ENCODE peak calls at places on chromosomes 5 and 9, in nine cellular contexts. Y is OCI-LY7, G is neural progenitor cell, R is GM23338, K is PC-3, W is HCT116, F is GM23248, O is SK-N-SH, L is MM.1S. V is an unnamed sample.

GRCh38 chr9:27529316-27530278 is at the start of gene MOB3B:
- DNase-seq in F (peak), R (peak), O (peak), W (peak), G (peak), Y (peak), L (peak), K (peak), V (peak)

GRCh38 chr5:82375488-82376294 is 97.5 kb upstream of the RPS23 start:
- DNase-seq in Y (no peak), F (no peak), K (no peak), L (no peak), R (no peak), O (no peak), W (no peak), G (no peak), V (no peak)

GRCh38 chr9:5893134-5893505 is 2.4 kb downstream of the MLANA start:
- DNase-seq in R (no peak), Y (no peak), W (no peak), F (no peak), K (no peak), O (no peak), G (no peak), L (no peak), V (no peak)

GRCh38 chr5:127399068-127399467 is 108.5 kb downstream of the MEGF10 start:
- DNase-seq in K (no peak), O (no peak), G (no peak), W (no peak), F (no peak), R (no peak), Y (no peak), L (no peak), V (no peak)

GRCh38 chr9:115008536-115008935 is 78.1 kb upstream of the TNFSF8 start:
- DNase-seq in L (no peak), W (no peak), K (peak), G (peak), O (no peak), F (peak), Y (no peak), R (no peak), V (peak)

GRCh38 chr5:65862384-65862783 is 64.0 kb upstream of the ERBIN start:
- DNase-seq in R (no peak), K (peak), F (peak), W (no peak), L (no peak), G (no peak), O (no peak), Y (no peak), V (no peak)

GRCh38 chr9:82763631-82764030 is 299.3 kb downstream of the RASEF start:
- DNase-seq in K (peak), O (peak), L (no peak), R (peak), W (no peak), G (peak), Y (peak), F (no peak), V (no peak)

GRCh38 chr5:1439388-1440097 is 5.7 kb downstream of the SLC6A3 start:
- DNase-seq in Y (no peak), W (no peak), G (no peak), O (peak), F (no peak), L (no peak), K (no peak), R (no peak), V (no peak)

GRCh38 chr9:96376926-96377874 is 6.3 kb downstream of the SLC35D2 start:
- DNase-seq in Y (no peak), W (no peak), K (peak), O (no peak), L (no peak), R (no peak), G (no peak), F (peak), V (peak)

GRCh38 chr9:15824310-15824709 is 271.5 kb downstream of the CCDC171 start:
- DNase-seq in Y (peak), O (no peak), W (peak), L (no peak), F (peak), R (peak), G (peak), K (peak), V (no peak)

GRCh38 chr9:124814178-124814535 is 37.2 kb downstream of the OLFML2A start:
- DNase-seq in F (no peak), L (no peak), R (no peak), O (no peak), W (no peak), G (no peak), K (no peak), Y (no peak), V (no peak)

GRCh38 chr9:124815601-124816000 is 37.7 kb upstream of the WDR38 start:
- DNase-seq in W (no peak), K (no peak), O (no peak), R (no peak), Y (no peak), F (no peak), G (no peak), L (no peak), V (no peak)

GRCh38 chr9:124820606-124821246 is 32.5 kb upstream of the WDR38 start:
- DNase-seq in L (no peak), G (no peak), O (no peak), W (no peak), Y (no peak), F (no peak), R (no peak), K (no peak), V (no peak)

GRCh38 chr9:124821247-124821623 is 32.0 kb upstream of the WDR38 start:
- DNase-seq in K (no peak), Y (no peak), W (no peak), F (no peak), G (no peak), R (no peak), L (no peak), O (no peak), V (no peak)

GRCh38 chr9:124818431-124819281 is 34.6 kb upstream of the WDR38 start:
- DNase-seq in L (no peak), W (peak), F (peak), Y (peak), G (no peak), O (peak), R (peak), K (peak), V (peak)
- TF ChIP-seq EZH2phosphoT487 in L (no peak), W (no peak), F (no peak), Y (no peak), G (no peak), O (no peak), R (no peak), K (no peak), V (no peak)

GRCh38 chr5:84430863-84431663 is 46.4 kb upstream of the EDIL3 start:
- DNase-seq in F (no peak), R (no peak), G (no peak), K (no peak), W (no peak), Y (no peak), L (no peak), O (no peak), V (no peak)
- H3K27ac ChIP-seq in F (no peak), R (no peak), G (no peak), K (no peak), W (no peak), Y (no peak), L (no peak), O (no peak), V (no peak)

GRCh38 chr9:130856474-130856873 is 21.4 kb downstream of the ABL1 start:
- DNase-seq in R (no peak), Y (no peak), K (no peak), O (no peak), G (no peak), L (no peak), W (no peak), F (no peak), V (no peak)

GRCh38 chr9:130860458-130861316 is 25.6 kb downstream of the ABL1 start:
- DNase-seq in R (peak), W (peak), L (no peak), F (peak), G (peak), K (no peak), O (no peak), Y (no peak), V (peak)

GRCh38 chr9:130854835-130855234 is 19.8 kb downstream of the ABL1 start:
- DNase-seq in G (no peak), F (no peak), W (no peak), R (no peak), K (no peak), Y (no peak), L (no peak), O (no peak), V (no peak)

GRCh38 chr9:130858734-130859705 is 24.0 kb downstream of the ABL1 start:
- DNase-seq in G (no peak), R (no peak), Y (no peak), W (no peak), K (no peak), O (no peak), L (no peak), F (no peak), V (no peak)

DNA sequence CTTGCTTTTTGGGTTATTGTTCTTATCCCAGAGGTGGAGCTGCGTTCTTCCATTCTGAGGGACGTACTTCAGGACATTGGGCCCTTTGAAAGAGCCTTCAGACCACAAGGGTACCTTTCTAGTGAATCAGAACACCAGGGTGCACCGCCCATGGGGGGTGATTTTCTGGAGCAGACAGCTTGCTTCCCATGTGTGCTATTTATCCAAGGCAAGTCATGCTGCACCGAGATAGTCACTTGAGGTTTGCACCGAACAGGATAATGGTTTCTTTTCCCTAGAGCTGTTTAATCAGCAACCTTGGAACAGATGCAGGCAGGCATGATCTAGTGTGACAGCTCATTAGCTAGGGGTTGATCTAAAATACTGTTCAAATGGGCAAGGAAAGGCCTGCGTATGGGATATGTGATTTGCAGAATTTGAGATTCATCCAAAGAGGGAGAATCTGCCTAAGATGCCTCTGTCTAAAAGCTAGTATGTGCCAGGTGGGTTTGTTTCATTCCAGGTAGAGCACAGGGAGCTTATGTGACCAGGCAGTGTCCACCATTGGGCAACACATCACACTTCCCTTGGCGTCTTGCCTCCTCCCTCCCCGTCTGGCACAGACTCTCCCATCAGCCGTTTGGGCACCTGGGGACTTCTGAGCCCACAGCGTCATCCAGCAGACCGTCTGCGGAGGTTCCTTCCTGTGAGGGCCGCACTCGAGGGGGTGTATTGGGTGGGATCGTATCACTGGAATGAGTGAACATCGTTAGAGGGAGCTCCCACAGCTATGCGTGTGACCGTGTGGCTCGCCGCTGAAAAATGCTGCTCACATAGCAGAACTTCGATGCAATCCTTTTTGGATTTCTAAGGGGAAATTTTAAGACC is 23.0 kb downstream of the ABL1 start:
- DNase-seq in K (peak), R (no peak), Y (no peak), O (no peak), F (peak), L (no peak), G (no peak), W (no peak), V (no peak)
- TF ChIP-seq EZH2phosphoT487 in K (no peak), R (no peak), Y (no peak), O (no peak), F (no peak), L (no peak), G (no peak), W (no peak), V (no peak)

GRCh38 chr9:36194326-36195000 is 3.7 kb downstream of the CLTA start:
- DNase-seq in F (peak), Y (no peak), K (no peak), W (no peak), R (no peak), O (no peak), G (no peak), L (no peak), V (no peak)
- H3K27ac ChIP-seq in F (peak), Y (no peak), K (no peak), W (no peak), R (no peak), O (no peak), G (no peak), L (no peak), V (peak)